ENCODE peak calls at places on chromosomes 3 and 15, in five cellular contexts. N is activated B cell treated with CpG ODN at 0.5 μM for 24 hours, T is colonic mucosa, D is dorsolateral prefrontal cortex, A is PC-3. W is an unnamed sample.

GRCh38 chr3:175270199-175270837 is 411.2 kb downstream of the NAALADL2 start:
- DNase-seq in N (no peak), T (no peak), D (no peak), A (peak), W (peak)

GRCh38 chr15:41894791-41895463 is 1.1 kb upstream of the SPTBN5 start:
- DNase-seq in N (peak), T (peak), D (no peak), A (peak), W (peak)

GRCh38 chr15:37055481-37055880 is 44.9 kb downstream of the MEIS2 start:
- DNase-seq in N (no peak), T (no peak), D (no peak), A (no peak), W (no peak)

GRCh38 chr15:51724673-51725072 is 12.8 kb downstream of the LYSMD2 start:
- DNase-seq in N (no peak), T (no peak), D (no peak), A (no peak), W (no peak)

GRCh38 chr3:110815008-110815583 is 256.5 kb upstream of the NECTIN3 start:
- DNase-seq in N (no peak), T (no peak), D (no peak), A (peak), W (peak)

GRCh38 chr3:116087431-116087830 is 357.9 kb downstream of the LSAMP start:
- DNase-seq in N (no peak), T (no peak), D (no peak), A (no peak), W (no peak)

GRCh38 chr15:75127186-75127585 is 74.5 kb upstream of the C15orf39 start:
- DNase-seq in N (no peak), T (no peak), D (no peak), A (peak), W (no peak)

GRCh38 chr15:61227269-61228024 is 1.7 kb downstream of the RORA start:
- DNase-seq in N (no peak), T (peak), D (no peak), A (peak), W (peak)

GRCh38 chr15:69087581-69087980 is 72.9 kb upstream of the GLCE start:
- DNase-seq in N (no peak), T (no peak), D (no peak), A (peak), W (no peak)

GRCh38 chr3:52451237-52452083 is 2.4 kb downstream of the TNNC1 start:
- DNase-seq in N (no peak), T (no peak), D (no peak), A (no peak), W (no peak)

GRCh38 chr3:110293660-110294059 is 778.0 kb upstream of the NECTIN3 start:
- DNase-seq in N (no peak), T (no peak), D (no peak), A (no peak), W (peak)

GRCh38 chr15:70474682-70475438 is 288.5 kb downstream of the UACA start:
- DNase-seq in N (no peak), T (no peak), D (peak), A (peak), W (peak)

GRCh38 chr3:141484701-141485287 is 2.0 kb upstream of the RASA2 start:
- DNase-seq in N (no peak), T (no peak), D (no peak), A (no peak), W (no peak)

GRCh38 chr3:33877187-33877586 is 78.8 kb downstream of the PDCD6IP start:
- DNase-seq in N (no peak), T (no peak), D (no peak), A (no peak), W (no peak)

GRCh38 chr3:39707314-39707909 is 102.0 kb upstream of the MYRIP start:
- DNase-seq in N (no peak), T (no peak), D (no peak), A (peak), W (peak)

GRCh38 chr15:91861223-91861622 is 7.7 kb downstream of the SLCO3A1 start:
- DNase-seq in N (no peak), T (no peak), D (no peak), A (no peak), W (no peak)

GRCh38 chr15:58453931-58454793 is 22.4 kb downstream of the LIPC start:
- DNase-seq in N (no peak), T (no peak), D (no peak), A (no peak), W (no peak)

GRCh38 chr3:39148116-39149058 is 5.0 kb downstream of the CSRNP1 start:
- DNase-seq in N (no peak), T (no peak), D (no peak), A (no peak), W (peak)

GRCh38 chr3:40465111-40465407 is 7.9 kb downstream of the RPL14 start:
- DNase-seq in N (no peak), T (no peak), D (no peak), A (no peak), W (no peak)

GRCh38 chr3:127374626-127375010 is 86.8 kb upstream of the PRR20G start:
- DNase-seq in N (no peak), T (no peak), D (peak), A (no peak), W (no peak)

DNA sequence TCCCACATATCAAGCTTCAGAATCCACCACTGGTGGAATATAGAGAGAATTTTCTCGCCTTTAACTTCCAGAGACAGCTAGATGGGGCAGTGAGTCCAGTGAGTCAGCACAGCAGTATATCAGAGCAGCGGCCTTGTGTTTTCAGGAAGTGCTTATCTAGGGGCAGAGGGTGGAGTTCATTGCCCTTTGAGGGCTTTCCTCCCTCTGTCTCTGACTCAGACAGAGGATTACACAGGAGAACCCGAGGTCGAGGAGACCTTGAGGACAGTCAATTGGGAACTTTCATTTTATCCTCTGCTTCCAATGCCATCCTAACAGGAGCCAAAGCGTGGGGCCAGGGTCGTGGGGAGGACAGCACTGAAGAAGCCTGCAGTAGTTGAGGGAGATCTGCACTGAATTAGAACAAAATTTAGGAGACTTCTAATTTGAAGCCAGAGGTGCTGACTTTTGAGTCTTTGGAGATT is 109.6 kb upstream of the UMPS start:
- DNase-seq in N (no peak), T (peak), D (no peak), A (no peak), W (peak)
- TF ChIP-seq CTCF in N (no peak), T (peak), D (no peak), A (no peak), W (no peak)

DNA sequence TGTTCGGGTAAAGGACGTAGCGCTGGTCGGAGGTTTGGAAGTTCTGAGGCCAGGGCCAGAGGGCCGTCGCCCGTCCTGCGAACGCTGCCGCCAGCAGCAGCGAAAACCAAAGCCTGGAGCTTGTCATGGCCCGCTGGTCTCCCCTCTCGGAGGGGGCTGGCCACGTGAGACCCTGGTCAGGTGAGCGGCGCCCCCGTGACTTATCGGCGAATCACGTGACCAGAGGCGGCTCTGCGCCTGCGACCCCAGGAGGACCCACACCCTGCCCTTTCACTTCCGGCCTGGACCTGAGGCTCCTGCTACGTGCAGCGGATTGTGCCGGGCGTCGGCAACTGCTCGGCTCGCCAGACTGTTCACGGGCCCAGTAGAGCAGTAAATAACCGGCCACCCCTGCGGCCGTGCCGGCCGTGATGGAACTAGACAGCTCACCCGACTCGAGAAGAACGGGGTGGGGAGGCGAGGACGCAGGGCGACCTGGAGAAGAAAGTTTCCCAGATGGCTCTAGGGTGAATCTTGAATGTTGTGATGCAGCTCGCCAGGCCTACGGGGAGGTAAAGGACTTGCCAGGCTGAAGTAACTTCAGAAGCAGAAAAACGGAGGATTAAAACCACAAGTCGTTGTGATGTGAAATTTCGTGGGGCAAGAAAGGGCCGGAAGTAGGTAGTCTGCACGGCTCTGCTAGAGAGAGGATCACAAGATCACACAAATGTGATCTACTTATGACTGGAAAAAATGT is at the start of gene HEXA:
- DNase-seq in N (peak), T (peak), D (peak), A (no peak), W (peak)
- TF ChIP-seq CTCF in N (no peak), T (no peak), D (no peak), A (no peak), W (no peak)

DNA sequence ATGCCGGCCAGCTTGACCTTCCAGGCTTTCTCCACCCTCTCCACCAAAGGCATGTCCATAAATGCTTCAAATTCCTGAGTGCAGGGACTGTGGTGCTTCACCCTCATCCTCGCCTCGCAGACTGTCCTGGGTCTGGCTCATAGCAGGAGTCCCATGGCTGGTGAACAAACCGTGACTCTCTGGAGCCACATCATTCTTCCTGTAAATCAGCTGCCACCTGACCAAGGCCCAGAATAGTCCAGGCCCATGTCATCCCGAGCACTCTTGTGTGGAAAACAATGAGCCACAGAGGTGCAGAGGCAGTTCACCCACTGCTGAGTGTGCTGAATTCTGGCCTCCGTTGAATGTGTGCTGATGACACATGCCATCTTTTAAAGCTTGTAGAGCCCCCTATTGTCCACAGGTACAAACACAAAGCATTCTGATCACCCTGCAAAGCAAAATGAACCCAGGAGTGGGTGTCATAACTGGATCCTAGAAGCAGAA is 68.6 kb downstream of the ABHD5 start:
- DNase-seq in N (no peak), T (no peak), D (no peak), A (peak), W (peak)
- TF ChIP-seq CTCF in N (no peak), T (no peak), D (peak), A (peak), W (no peak)

GRCh38 chr15:82679626-82680199 is 30.0 kb downstream of the AP3B2 start:
- DNase-seq in N (no peak), T (no peak), D (no peak), A (no peak), W (no peak)

GRCh38 chr15:82677720-82678323 is 30.7 kb upstream of the CPEB1 start:
- DNase-seq in N (no peak), T (no peak), D (no peak), A (no peak), W (no peak)

GRCh38 chr15:82681371-82681770 is 28.3 kb downstream of the AP3B2 start:
- DNase-seq in N (no peak), T (no peak), D (no peak), A (no peak), W (no peak)

GRCh38 chr15:82674873-82675272 is 27.7 kb upstream of the CPEB1 start:
- DNase-seq in N (no peak), T (no peak), D (no peak), A (no peak), W (no peak)

DNA sequence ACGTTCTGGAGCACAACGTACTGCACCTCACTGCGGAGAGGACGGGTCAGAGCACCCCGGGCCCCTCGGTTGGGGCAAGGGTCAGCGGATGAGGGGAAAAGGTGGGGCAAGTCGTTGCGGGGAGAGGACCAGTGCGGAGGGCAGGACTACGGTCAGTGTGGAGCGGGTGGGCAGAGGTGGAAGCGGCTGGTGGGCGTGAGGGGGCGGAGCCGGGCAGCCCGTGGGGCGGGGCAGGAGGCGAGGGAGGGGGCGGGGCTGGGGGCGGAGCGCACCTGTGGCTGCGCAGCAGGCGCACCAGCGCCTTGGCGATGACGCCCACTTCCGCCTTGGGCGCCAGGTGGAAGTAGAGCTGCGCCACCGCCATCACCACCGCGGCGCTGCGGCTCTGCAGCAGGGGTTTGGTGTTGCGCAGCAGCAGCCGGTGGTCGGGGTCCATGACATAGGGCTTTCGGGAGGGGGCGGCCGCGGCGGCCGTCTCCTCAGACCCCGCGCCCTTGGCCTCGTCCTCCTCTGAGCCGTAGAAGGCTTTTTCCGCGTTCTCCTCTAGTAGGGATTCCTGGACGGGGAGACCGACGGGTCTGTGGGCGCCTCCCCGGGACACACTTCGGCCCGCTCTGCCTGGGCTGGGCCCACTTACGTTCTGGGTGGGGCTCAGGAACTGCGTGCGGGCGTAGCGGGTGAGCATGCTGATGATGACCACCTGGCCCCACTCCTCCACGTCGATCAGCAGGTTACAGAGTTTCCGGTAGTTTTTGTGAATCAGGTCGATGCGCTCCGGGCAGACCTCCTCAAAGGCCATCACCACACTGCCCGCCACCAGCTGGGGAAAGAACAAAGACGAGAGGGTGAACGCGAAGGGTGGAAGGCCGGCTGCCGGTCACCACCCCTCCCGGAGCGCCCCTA is 29.2 kb downstream of the AP3B2 start:
- DNase-seq in N (peak), T (peak), D (no peak), A (peak), W (peak)
- TF ChIP-seq CTCF in N (no peak), T (no peak), D (no peak), A (peak), W (peak)

DNA sequence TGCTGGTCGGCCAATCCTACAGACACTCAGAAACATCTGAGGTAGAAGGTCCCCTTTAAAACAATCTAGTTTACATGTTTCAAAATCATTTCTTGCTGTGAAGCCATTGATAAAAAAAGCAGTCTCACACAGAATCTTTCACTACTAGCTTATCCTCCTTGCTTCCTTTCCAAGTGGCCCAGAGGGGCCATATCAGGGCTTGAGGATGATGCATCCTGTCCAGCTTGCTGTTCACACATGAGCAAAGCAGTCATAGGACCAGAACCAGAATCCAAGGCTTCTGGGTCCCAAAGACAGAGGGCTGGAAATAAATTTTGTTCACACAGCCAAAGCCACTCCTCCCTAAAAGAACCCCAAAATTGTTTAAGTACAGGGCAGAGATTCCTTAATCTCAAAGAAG is 9.2 kb upstream of the LYZL4 start:
- DNase-seq in N (no peak), T (no peak), D (no peak), A (no peak), W (no peak)
- TF ChIP-seq CTCF in N (no peak), T (no peak), D (no peak), A (no peak), W (no peak)

GRCh38 chr15:44588541-44588940 is 51.6 kb downstream of the EIF3J start:
- DNase-seq in N (no peak), T (no peak), D (no peak), A (no peak), W (no peak)

GRCh38 chr15:44580105-44580504 is 43.2 kb downstream of the EIF3J start:
- DNase-seq in N (no peak), T (no peak), D (no peak), A (peak), W (peak)

GRCh38 chr15:44585633-44586032 is 48.7 kb downstream of the EIF3J start:
- DNase-seq in N (no peak), T (no peak), D (no peak), A (no peak), W (no peak)

GRCh38 chr15:44584162-44584749 is 47.3 kb downstream of the EIF3J start:
- DNase-seq in N (peak), T (peak), D (no peak), A (peak), W (peak)
- TF ChIP-seq CTCF in N (no peak), T (peak), D (no peak), A (peak), W (peak)

GRCh38 chr3:165622356-165622755 is 214.9 kb downstream of the BCHE start:
- DNase-seq in N (no peak), T (no peak), D (no peak), A (no peak), W (no peak)
- TF ChIP-seq CTCF in N (no peak), T (no peak), D (no peak), A (no peak), W (no peak)

GRCh38 chr3:24069045-24069444 is 124.0 kb downstream of the NR1D2 start:
- DNase-seq in N (no peak), T (no peak), D (no peak), A (peak), W (no peak)
- TF ChIP-seq CTCF in N (no peak), T (no peak), D (no peak), A (peak), W (peak)

DNA sequence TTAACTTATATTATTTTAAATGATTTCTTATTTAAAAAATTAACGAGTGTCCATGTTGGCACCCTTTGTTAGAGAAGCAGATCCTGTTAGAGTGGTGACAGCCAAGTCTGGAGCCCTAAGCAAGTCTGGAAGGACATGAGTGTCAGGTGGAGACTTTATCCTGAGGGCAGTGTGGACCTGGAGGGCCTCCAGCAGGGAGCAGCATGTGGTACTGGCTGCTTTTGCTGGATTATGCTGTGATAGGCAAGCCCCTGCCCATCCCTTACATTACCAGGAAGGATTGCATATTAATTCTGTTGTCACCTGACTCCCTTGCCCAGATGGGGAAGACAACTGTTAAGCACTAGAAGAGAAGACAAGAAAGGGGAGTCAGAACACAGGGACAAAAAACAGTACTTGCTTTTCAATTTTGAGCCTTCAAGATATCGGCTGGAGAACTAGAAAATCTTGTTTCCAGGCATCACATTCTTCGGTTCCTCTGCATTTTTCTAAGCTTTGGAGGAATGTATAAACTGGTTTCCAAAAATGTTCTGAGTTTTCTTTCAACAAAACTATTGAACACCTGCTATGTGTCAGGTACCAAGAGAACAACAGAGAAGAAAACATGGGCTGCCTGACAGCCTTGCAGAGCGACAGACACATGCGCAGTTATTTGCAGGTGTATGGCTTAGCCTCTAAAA is 22.7 kb downstream of the ZNF860 start:
- DNase-seq in N (no peak), T (no peak), D (no peak), A (peak), W (peak)
- TF ChIP-seq CTCF in N (no peak), T (no peak), D (no peak), A (peak), W (peak)